ENCODE peak calls at places on chromosomes 7 and 10, in eight cellular contexts. S is HFFc6, K is HCT116, V is brain microvascular endothelial cell, C is stomach, L is Peyer's patch, A is astrocyte of the spinal cord, Q is cardiac fibroblast. P is an unnamed sample.

GRCh38 chr10:108597031-108597430 is 1326.3 kb downstream of the XPNPEP1 start:
- DNase-seq in S (peak), K (no peak), V (no peak), C (no peak), L (no peak), A (peak), Q (no peak), P (no peak)

GRCh38 chr7:463362-464176 is 56.1 kb downstream of the PDGFA start:
- DNase-seq in S (no peak), K (no peak), V (no peak), C (no peak), L (no peak), A (no peak), Q (no peak), P (no peak)

GRCh38 chr7:119196183-119196582 is 971.7 kb downstream of the ANKRD7 start:
- DNase-seq in S (no peak), K (no peak), V (peak), C (no peak), L (no peak), A (peak), Q (no peak), P (no peak)

GRCh38 chr7:21603972-21604749 is 61.3 kb downstream of the DNAH11 start:
- DNase-seq in S (no peak), K (no peak), V (no peak), C (no peak), L (no peak), A (no peak), Q (no peak), P (no peak)

GRCh38 chr10:31100176-31100575 is 68.5 kb upstream of the ZNF438 start:
- DNase-seq in S (no peak), K (no peak), V (no peak), C (no peak), L (no peak), A (no peak), Q (no peak), P (no peak)

GRCh38 chr7:252216-252965 is 37.6 kb upstream of the FOXL3 start:
- DNase-seq in S (no peak), K (no peak), V (no peak), C (no peak), L (no peak), A (no peak), Q (no peak), P (no peak)

GRCh38 chr10:35398888-35399287 is 62.6 kb downstream of the CCNY start:
- DNase-seq in S (no peak), K (no peak), V (no peak), C (no peak), L (no peak), A (no peak), Q (no peak), P (no peak)

GRCh38 chr10:96529634-96530279 is 16.0 kb upstream of the TLL2 start:
- DNase-seq in S (no peak), K (no peak), V (no peak), C (no peak), L (no peak), A (no peak), Q (no peak), P (no peak)

GRCh38 chr7:114021135-114021534 is 102.3 kb upstream of the PPP1R3A start:
- DNase-seq in S (no peak), K (no peak), V (no peak), C (no peak), L (no peak), A (peak), Q (no peak), P (no peak)

GRCh38 chr7:70477051-70478010 is 654.6 kb upstream of the GALNT17 start:
- DNase-seq in S (no peak), K (no peak), V (no peak), C (no peak), L (no peak), A (peak), Q (peak), P (no peak)

GRCh38 chr10:73871295-73871914 is 3.0 kb downstream of the CAMK2G start:
- DNase-seq in S (no peak), K (no peak), V (no peak), C (no peak), L (no peak), A (no peak), Q (no peak), P (no peak)

GRCh38 chr10:73873163-73873842 is 1.1 kb downstream of the CAMK2G start:
- DNase-seq in S (no peak), K (no peak), V (no peak), C (no peak), L (no peak), A (no peak), Q (no peak), P (no peak)

GRCh38 chr10:73874267-73875138 is at the start of gene CAMK2G:
- DNase-seq in S (peak), K (no peak), V (peak), C (peak), L (peak), A (peak), Q (peak), P (peak)

GRCh38 chr10:73873843-73874215 is 526 bp downstream of the CAMK2G start:
- DNase-seq in S (no peak), K (no peak), V (no peak), C (no peak), L (peak), A (no peak), Q (no peak), P (no peak)

DNA sequence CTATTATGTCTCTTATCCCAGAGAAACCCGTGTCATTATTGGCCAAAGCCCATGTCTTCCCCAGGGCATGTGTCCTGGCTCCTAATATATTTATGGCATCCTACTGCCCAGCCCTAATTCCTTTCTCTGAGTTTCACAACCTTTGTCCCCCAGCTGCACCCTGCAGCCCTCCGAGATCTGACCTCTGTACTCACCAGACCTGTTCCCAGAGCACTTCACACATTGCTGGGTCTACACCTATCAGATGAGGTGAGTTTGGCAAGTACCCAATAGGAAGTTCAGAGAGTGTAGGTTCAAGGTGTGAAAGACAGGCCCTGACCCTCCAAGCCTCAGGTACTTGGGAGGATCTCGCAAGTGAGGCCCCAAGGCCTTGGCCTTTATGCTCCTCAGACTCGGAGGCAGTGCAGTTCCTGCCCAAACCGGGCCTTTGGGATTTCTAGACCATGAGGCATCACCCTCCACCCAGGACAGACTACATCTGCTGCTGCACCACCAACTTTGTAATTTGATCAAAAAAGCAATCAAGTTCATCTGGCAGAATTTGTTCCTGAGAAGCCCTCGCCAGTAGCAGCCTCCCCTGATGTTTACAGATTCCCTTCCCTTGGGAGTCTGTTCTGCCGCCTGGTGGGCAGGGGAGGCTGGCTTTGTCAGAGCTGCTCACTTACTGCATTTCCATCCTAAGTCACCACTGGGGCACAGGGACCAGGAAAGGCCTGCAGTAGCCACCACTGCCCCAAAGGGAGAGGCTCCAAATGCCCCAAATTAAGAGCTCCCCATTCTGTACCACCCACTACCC is 2.2 kb downstream of the CAMK2G start:
- DNase-seq in S (peak), K (no peak), V (peak), C (no peak), L (no peak), A (no peak), Q (no peak), P (peak)
- TF ChIP-seq CTCF in S (peak), K (no peak), V (peak), C (no peak), L (no peak), A (peak), Q (peak), P (no peak)

DNA sequence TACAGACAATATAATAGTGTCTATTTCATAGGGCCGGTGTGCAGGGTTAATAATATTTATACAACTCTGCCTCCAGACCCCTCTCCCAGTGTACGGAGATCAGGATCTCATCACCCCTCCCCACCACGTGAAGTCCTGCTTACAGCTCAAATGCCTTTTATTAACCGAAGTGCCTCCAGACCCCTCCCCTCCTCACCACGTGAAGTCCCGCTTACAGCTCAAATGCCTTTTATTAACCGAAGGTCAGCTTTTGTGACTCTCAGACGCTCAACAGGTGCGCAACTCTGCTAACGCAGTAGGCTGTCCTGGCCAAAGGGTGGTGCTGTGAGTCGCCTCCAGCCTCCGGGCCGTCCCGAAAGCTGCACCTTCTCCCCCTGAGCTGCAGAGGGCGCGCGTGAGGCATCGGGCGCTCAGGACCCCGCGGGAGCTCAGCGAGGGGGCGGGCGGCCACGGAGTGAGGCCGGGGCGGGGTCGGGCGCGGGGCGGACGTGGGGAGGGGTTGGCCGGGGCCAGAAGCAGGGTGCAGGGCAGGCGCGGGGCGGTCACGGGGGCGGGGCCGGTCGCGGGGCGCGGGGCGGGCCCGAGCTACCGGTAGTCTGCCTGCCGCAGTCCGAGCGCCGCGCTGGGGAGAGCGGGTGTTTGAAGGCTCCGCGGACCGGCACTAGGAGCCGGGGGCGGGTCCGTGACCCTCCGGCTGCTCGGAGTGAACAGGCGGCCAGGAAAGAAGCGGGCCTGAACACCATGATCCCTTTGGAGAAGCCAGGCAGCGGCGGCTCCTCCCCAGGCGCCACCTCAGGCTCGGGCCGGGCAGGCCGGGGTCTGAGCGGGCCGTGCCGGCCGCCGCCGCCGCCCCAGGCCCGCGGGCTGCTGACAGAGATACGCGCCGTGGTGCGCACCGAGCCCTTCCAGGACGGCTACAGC is at the start of gene STK17A:
- DNase-seq in S (peak), K (peak), V (peak), C (peak), L (peak), A (peak), Q (peak), P (peak)
- TF ChIP-seq CTCF in S (peak), K (peak), V (peak), C (peak), L (peak), A (peak), Q (peak), P (peak)

GRCh38 chr7:99395616-99396327 is 12.6 kb downstream of the PDAP1 start:
- DNase-seq in S (no peak), K (no peak), V (no peak), C (no peak), L (no peak), A (no peak), Q (no peak), P (no peak)
- TF ChIP-seq CTCF in S (no peak), K (no peak), V (peak), C (no peak), L (no peak), A (no peak), Q (peak), P (no peak)

GRCh38 chr10:126373137-126373536 is 15.1 kb downstream of the ADAM12 start:
- DNase-seq in S (no peak), K (no peak), V (no peak), C (no peak), L (no peak), A (no peak), Q (peak), P (no peak)
- TF ChIP-seq CTCF in S (no peak), K (no peak), V (peak), C (no peak), L (no peak), A (no peak), Q (no peak), P (no peak)